ENCODE peak calls at places on chromosomes 3 and 15, in ten cellular contexts. S is endothelial cell; P is tibial artery; X is stimulated activated CD8-positive, alpha-beta memory T cell treated with anti-CD3 and anti-CD28 coated beads, Interleukin-7, amount 100 ng/mL, for 4 hours; G is astrocyte of the spinal cord; K is RPMI8226; C is memory B cell; Z is iris pigment epithelial cell; N is NAMALWA; D is NCI-H1092. J is an unnamed sample.

GRCh38 chr15:25690673-25691543 is 172.2 kb downstream of the ATP10A start:
- DNase-seq in G (peak; percentile 81), S (no peak), Z (peak; percentile 31), K (no peak), N (no peak), X (no peak), P (peak; percentile 68), D (no peak), C (no peak), J (no peak)

GRCh38 chr3:168620854-168621253 is 525.1 kb upstream of the GOLIM4 start:
- DNase-seq in K (no peak), D (peak; percentile 25), X (no peak), Z (peak; percentile 5), G (peak; percentile 22), C (no peak), P (no peak), S (peak; percentile 67), N (peak; percentile 44), J (no peak)

GRCh38 chr3:175065492-175065891 is 206.4 kb downstream of the NAALADL2 start:
- DNase-seq in X (no peak), P (no peak), S (no peak), D (no peak), N (no peak), C (no peak), G (no peak), K (no peak), Z (peak; percentile 19), J (no peak)

GRCh38 chr15:79209690-79210089 is 72.8 kb upstream of the ANKRD34C start:
- DNase-seq in S (peak; percentile 43), N (no peak), D (no peak), P (no peak), C (no peak), K (no peak), Z (no peak), G (no peak), X (no peak), J (no peak)

GRCh38 chr15:36106640-36107335 is 472.6 kb upstream of the CDIN1 start:
- DNase-seq in G (no peak), D (no peak), S (no peak), X (no peak), Z (peak; percentile 44), N (no peak), C (no peak), K (no peak), P (no peak), J (no peak)

GRCh38 chr15:62517541-62517940 is 352.5 kb upstream of the C2CD4B start:
- DNase-seq in G (peak; percentile 31), N (no peak), P (no peak), S (no peak), Z (peak; percentile 22), D (no peak), X (no peak), K (no peak), C (no peak), J (no peak)

GRCh38 chr3:45915080-45915479 is 28.2 kb upstream of the CXCR6 start:
- DNase-seq in K (no peak), P (no peak), G (no peak), N (no peak), Z (no peak), X (no peak), D (no peak), S (no peak), C (no peak), J (no peak)

GRCh38 chr15:56918907-56919707 is 663 bp downstream of the TCF12 start:
- DNase-seq in G (peak; percentile 59), X (peak; percentile 54), C (peak; percentile 64), Z (peak; percentile 75), P (peak; percentile 72), S (peak; percentile 62), D (peak; percentile 2), N (peak; percentile 64), K (peak; percentile 78), J (peak; percentile 55)

GRCh38 chr15:59933607-59934006 is 70.5 kb upstream of the FOXB1 start:
- DNase-seq in P (no peak), C (no peak), Z (peak; percentile 16), N (no peak), K (no peak), G (no peak), X (no peak), D (no peak), S (no peak), J (peak; percentile 80)

GRCh38 chr3:194671511-194671899 is 486 bp downstream of the LSG1 start:
- DNase-seq in Z (peak; percentile 58), P (no peak), C (peak; percentile 46), X (no peak), S (no peak), K (peak; percentile 53), D (no peak), N (peak; percentile 78), G (peak; percentile 60), J (no peak)

GRCh38 chr15:50458713-50459112 is 34.5 kb downstream of the USP8 start:
- DNase-seq in S (no peak), K (no peak), D (no peak), Z (no peak), P (no peak), G (no peak), X (no peak), C (no peak), N (peak; percentile 15), J (no peak)

GRCh38 chr15:36390491-36390890 is 188.9 kb upstream of the CDIN1 start:
- DNase-seq in C (no peak), G (no peak), D (no peak), K (no peak), X (no peak), P (no peak), N (no peak), Z (no peak), S (no peak), J (no peak)

GRCh38 chr15:89845305-89845893 is 30.7 kb upstream of the ANPEP start:
- DNase-seq in G (peak; percentile 94), Z (peak; percentile 95), S (no peak), C (no peak), K (no peak), P (no peak), N (no peak), X (no peak), D (no peak), J (peak; percentile 98)

GRCh38 chr3:64945171-64945684 is 257.4 kb upstream of the ADAMTS9 start:
- DNase-seq in G (peak; percentile 12), P (peak; percentile 87), X (no peak), D (no peak), C (no peak), S (peak; percentile 17), Z (peak; percentile 24), K (no peak), N (no peak), J (no peak)

GRCh38 chr15:32790352-32790999 is 72.7 kb downstream of the GREM1 start:
- DNase-seq in K (no peak), Z (peak; percentile 74), X (no peak), N (no peak), G (peak; percentile 60), P (no peak), C (no peak), D (no peak), S (no peak), J (peak; percentile 11)

GRCh38 chr15:67707520-67708283 is 117.6 kb upstream of the SKOR1 start:
- DNase-seq in S (no peak), Z (peak; percentile 4), G (no peak), N (no peak), K (no peak), D (no peak), X (no peak), C (no peak), P (no peak), J (no peak)

GRCh38 chr3:194104041-194104751 is 31.8 kb upstream of the HES1 start:
- DNase-seq in S (no peak), P (no peak), N (peak; percentile 95), G (no peak), Z (no peak), X (no peak), D (no peak), K (peak; percentile 65), C (peak; percentile 80), J (no peak)

GRCh38 chr3:53022647-53023046 is 23.2 kb downstream of the SFMBT1 start:
- DNase-seq in X (no peak), N (no peak), C (no peak), P (no peak), K (no peak), Z (peak; percentile 70), S (no peak), G (no peak), D (no peak), J (no peak)

GRCh38 chr3:186821429-186822367 is 15.4 kb upstream of the RFC4 start:
- DNase-seq in Z (peak; percentile 66), C (peak; percentile 38), D (peak; percentile 14), X (no peak), K (peak; percentile 73), P (no peak), G (peak; percentile 66), S (peak; percentile 15), N (peak; percentile 78), J (peak; percentile 66)

GRCh38 chr3:138799822-138800221 is 34.9 kb downstream of the PIK3CB start:
- DNase-seq in N (no peak), G (no peak), P (no peak), S (no peak), Z (no peak), D (no peak), C (no peak), K (no peak), X (no peak), J (no peak)

GRCh38 chr3:79973917-79974595 is 206.3 kb upstream of the ROBO1 start:
- DNase-seq in C (no peak), K (no peak), N (no peak), Z (peak; percentile 49), G (peak; percentile 54), S (no peak), P (no peak), D (no peak), X (no peak), J (peak; percentile 47)

GRCh38 chr3:78941587-78941986 is 826.2 kb downstream of the ROBO1 start:
- DNase-seq in S (no peak), X (no peak), C (no peak), N (no peak), P (no peak), Z (peak; percentile 92), D (no peak), K (no peak), G (peak; percentile 88), J (peak; percentile 69)

GRCh38 chr3:129958715-129959114 is 15.8 kb upstream of the TRH start:
- DNase-seq in G (no peak), S (no peak), C (no peak), P (no peak), N (no peak), K (no peak), D (no peak), X (no peak), Z (no peak), J (no peak)

GRCh38 chr15:33195283-33195682 is 769 bp upstream of the FMN1 start:
- DNase-seq in X (no peak), P (no peak), D (no peak), N (peak; percentile 26), G (no peak), S (no peak), C (no peak), Z (no peak), K (no peak), J (no peak)

GRCh38 chr3:94137377-94137776 is 74.5 kb downstream of the NSUN3 start:
- DNase-seq in K (peak; percentile 23), N (no peak), Z (peak; percentile 8), X (no peak), P (no peak), D (no peak), C (no peak), G (peak; percentile 33), S (no peak), J (no peak)

GRCh38 chr3:194306109-194306686 is 44.9 kb downstream of the CPN2 start:
- DNase-seq in N (peak; percentile 73), X (peak; percentile 20), Z (no peak), C (peak; percentile 64), P (peak; percentile 58), S (peak; percentile 71), K (peak; percentile 85), G (no peak), D (peak; percentile 21), J (no peak)

GRCh38 chr3:308597-309321 is 112.2 kb downstream of the CHL1 start:
- DNase-seq in C (no peak), K (no peak), S (no peak), Z (no peak), G (peak; percentile 0), D (no peak), P (no peak), X (no peak), N (no peak), J (no peak)

GRCh38 chr3:175121225-175121624 is 262.1 kb downstream of the NAALADL2 start:
- DNase-seq in K (peak; percentile 59), D (no peak), S (no peak), G (no peak), Z (no peak), P (no peak), C (no peak), X (no peak), N (peak; percentile 15), J (no peak)

J was measured in NCI-H226.